ENCODE peak calls at places on chromosomes 16 and 17, in eight cellular contexts. One of them, this sample, is unnamed.
A peak's percentile ranks its signal among the peaks of the same experiment; 100 is the strongest.

GRCh38 chr16:88298166-88298881 is 84.4 kb upstream of the ZNF469 start:
- DNase-seq in non-pigmented ciliary epithelial cell: no peak
- DNase-seq in hippocampal formation: no peak
- DNase-seq in globus pallidus: no peak
- DNase-seq in activated gamma-delta T cell treated with anti-CD3 and anti-CD28 coated beads, Interleukin-2, amount 50 U/mL, for 16 hours: no peak
- DNase-seq in NCI-H2081: no peak
- DNase-seq in kidney glomerular epithelial cell: no peak
- DNase-seq in GM10248: no peak
- DNase-seq in this sample: no peak

GRCh38 chr17:44677136-44677535 is 12.4 kb downstream of the CCDC43 start:
- DNase-seq in globus pallidus: no peak
- DNase-seq in activated gamma-delta T cell treated with anti-CD3 and anti-CD28 coated beads, Interleukin-2, amount 50 U/mL, for 16 hours: no peak
- DNase-seq in kidney glomerular epithelial cell: no peak
- DNase-seq in NCI-H2081: no peak
- DNase-seq in non-pigmented ciliary epithelial cell: no peak
- DNase-seq in hippocampal formation: no peak
- DNase-seq in GM10248: no peak
- DNase-seq in this sample: no peak

GRCh38 chr16:85484337-85485295 is 128.5 kb upstream of the GSE1 start:
- DNase-seq in GM10248: no peak
- DNase-seq in globus pallidus: no peak
- DNase-seq in hippocampal formation: no peak
- DNase-seq in NCI-H2081: peak; percentile 73
- DNase-seq in kidney glomerular epithelial cell: no peak
- DNase-seq in activated gamma-delta T cell treated with anti-CD3 and anti-CD28 coated beads, Interleukin-2, amount 50 U/mL, for 16 hours: no peak
- DNase-seq in non-pigmented ciliary epithelial cell: no peak
- DNase-seq in this sample: no peak

GRCh38 chr17:79672496-79672895 is 58.2 kb upstream of the ENPP7 start:
- DNase-seq in globus pallidus: no peak
- DNase-seq in GM10248: no peak
- DNase-seq in kidney glomerular epithelial cell: no peak
- DNase-seq in hippocampal formation: no peak
- DNase-seq in activated gamma-delta T cell treated with anti-CD3 and anti-CD28 coated beads, Interleukin-2, amount 50 U/mL, for 16 hours: no peak
- DNase-seq in NCI-H2081: no peak
- DNase-seq in non-pigmented ciliary epithelial cell: no peak
- DNase-seq in this sample: no peak

GRCh38 chr16:22360963-22361659 is 13.3 kb downstream of the CDR2 start:
- DNase-seq in non-pigmented ciliary epithelial cell: no peak
- DNase-seq in activated gamma-delta T cell treated with anti-CD3 and anti-CD28 coated beads, Interleukin-2, amount 50 U/mL, for 16 hours: no peak
- DNase-seq in globus pallidus: no peak
- DNase-seq in hippocampal formation: no peak
- DNase-seq in kidney glomerular epithelial cell: no peak
- DNase-seq in NCI-H2081: no peak
- DNase-seq in GM10248: no peak
- DNase-seq in this sample: no peak

GRCh38 chr17:41442772-41443171 is 2.0 kb upstream of the KRT38 start:
- DNase-seq in activated gamma-delta T cell treated with anti-CD3 and anti-CD28 coated beads, Interleukin-2, amount 50 U/mL, for 16 hours: no peak
- DNase-seq in GM10248: no peak
- DNase-seq in non-pigmented ciliary epithelial cell: no peak
- DNase-seq in kidney glomerular epithelial cell: no peak
- DNase-seq in globus pallidus: no peak
- DNase-seq in hippocampal formation: no peak
- DNase-seq in NCI-H2081: no peak
- DNase-seq in this sample: no peak

GRCh38 chr17:52148969-52149351 is 9.6 kb downstream of the CA10 start:
- DNase-seq in globus pallidus: no peak
- DNase-seq in kidney glomerular epithelial cell: peak; percentile 23
- DNase-seq in GM10248: no peak
- DNase-seq in hippocampal formation: no peak
- DNase-seq in activated gamma-delta T cell treated with anti-CD3 and anti-CD28 coated beads, Interleukin-2, amount 50 U/mL, for 16 hours: no peak
- DNase-seq in non-pigmented ciliary epithelial cell: no peak
- DNase-seq in NCI-H2081: peak; percentile 47
- DNase-seq in this sample: no peak

GRCh38 chr17:68435876-68436842 is 21.1 kb downstream of the WIPI1 start:
- DNase-seq in non-pigmented ciliary epithelial cell: peak; percentile 58
- DNase-seq in hippocampal formation: peak; percentile 41
- DNase-seq in GM10248: peak; percentile 78
- DNase-seq in activated gamma-delta T cell treated with anti-CD3 and anti-CD28 coated beads, Interleukin-2, amount 50 U/mL, for 16 hours: peak; percentile 75
- DNase-seq in NCI-H2081: peak; percentile 79
- DNase-seq in globus pallidus: peak; percentile 57
- DNase-seq in kidney glomerular epithelial cell: peak; percentile 45
- DNase-seq in this sample: peak; percentile 64

GRCh38 chr16:1871974-1872635 is at the start of gene MEIOB:
- DNase-seq in globus pallidus: no peak
- DNase-seq in NCI-H2081: no peak
- DNase-seq in activated gamma-delta T cell treated with anti-CD3 and anti-CD28 coated beads, Interleukin-2, amount 50 U/mL, for 16 hours: peak; percentile 15
- DNase-seq in hippocampal formation: no peak
- DNase-seq in non-pigmented ciliary epithelial cell: no peak
- DNase-seq in kidney glomerular epithelial cell: no peak
- DNase-seq in GM10248: peak; percentile 37
- DNase-seq in this sample: no peak

GRCh38 chr17:1362964-1363363 is 37.1 kb downstream of the YWHAE start:
- DNase-seq in NCI-H2081: no peak
- DNase-seq in non-pigmented ciliary epithelial cell: no peak
- DNase-seq in globus pallidus: peak; percentile 40
- DNase-seq in kidney glomerular epithelial cell: no peak
- DNase-seq in GM10248: peak; percentile 38
- DNase-seq in hippocampal formation: no peak
- DNase-seq in activated gamma-delta T cell treated with anti-CD3 and anti-CD28 coated beads, Interleukin-2, amount 50 U/mL, for 16 hours: no peak
- DNase-seq in this sample: no peak

GRCh38 chr16:23435500-23435899 is 17.5 kb downstream of the COG7 start:
- DNase-seq in globus pallidus: no peak
- DNase-seq in hippocampal formation: peak; percentile 14
- DNase-seq in kidney glomerular epithelial cell: peak; percentile 65
- DNase-seq in NCI-H2081: peak; percentile 70
- DNase-seq in activated gamma-delta T cell treated with anti-CD3 and anti-CD28 coated beads, Interleukin-2, amount 50 U/mL, for 16 hours: peak; percentile 43
- DNase-seq in non-pigmented ciliary epithelial cell: no peak
- DNase-seq in GM10248: peak; percentile 71
- DNase-seq in this sample: peak; percentile 52

GRCh38 chr16:81035975-81036750 is 521 bp downstream of the ATMIN start:
- DNase-seq in hippocampal formation: peak; percentile 9
- DNase-seq in activated gamma-delta T cell treated with anti-CD3 and anti-CD28 coated beads, Interleukin-2, amount 50 U/mL, for 16 hours: peak; percentile 14
- DNase-seq in kidney glomerular epithelial cell: no peak
- DNase-seq in NCI-H2081: no peak
- DNase-seq in globus pallidus: peak; percentile 12
- DNase-seq in non-pigmented ciliary epithelial cell: no peak
- DNase-seq in GM10248: peak; percentile 64
- DNase-seq in this sample: no peak

GRCh38 chr16:67284699-67285646 is 5.6 kb downstream of the PLEKHG4 start:
- DNase-seq in globus pallidus: no peak
- DNase-seq in NCI-H2081: peak; percentile 81
- DNase-seq in activated gamma-delta T cell treated with anti-CD3 and anti-CD28 coated beads, Interleukin-2, amount 50 U/mL, for 16 hours: no peak
- DNase-seq in GM10248: no peak
- DNase-seq in hippocampal formation: no peak
- DNase-seq in kidney glomerular epithelial cell: peak; percentile 18
- DNase-seq in non-pigmented ciliary epithelial cell: no peak
- DNase-seq in this sample: no peak

GRCh38 chr17:4175921-4176802 is 33.2 kb downstream of the CYB5D2 start:
- DNase-seq in kidney glomerular epithelial cell: no peak
- DNase-seq in hippocampal formation: no peak
- DNase-seq in GM10248: peak; percentile 36
- DNase-seq in activated gamma-delta T cell treated with anti-CD3 and anti-CD28 coated beads, Interleukin-2, amount 50 U/mL, for 16 hours: no peak
- DNase-seq in globus pallidus: no peak
- DNase-seq in non-pigmented ciliary epithelial cell: peak; percentile 32
- DNase-seq in NCI-H2081: no peak
- DNase-seq in this sample: no peak

GRCh38 chr17:2083613-2084128 is 28.8 kb downstream of the HIC1 start:
- DNase-seq in globus pallidus: peak; percentile 59
- DNase-seq in non-pigmented ciliary epithelial cell: no peak
- DNase-seq in kidney glomerular epithelial cell: no peak
- DNase-seq in hippocampal formation: peak; percentile 32
- DNase-seq in GM10248: peak; percentile 79
- DNase-seq in activated gamma-delta T cell treated with anti-CD3 and anti-CD28 coated beads, Interleukin-2, amount 50 U/mL, for 16 hours: no peak
- DNase-seq in NCI-H2081: no peak
- DNase-seq in this sample: no peak

GRCh38 chr17:80773243-80773991 is 218.2 kb upstream of the CHMP6 start:
- DNase-seq in globus pallidus: peak; percentile 75
- DNase-seq in non-pigmented ciliary epithelial cell: no peak
- DNase-seq in GM10248: no peak
- DNase-seq in kidney glomerular epithelial cell: no peak
- DNase-seq in NCI-H2081: peak; percentile 66
- DNase-seq in hippocampal formation: peak; percentile 63
- DNase-seq in activated gamma-delta T cell treated with anti-CD3 and anti-CD28 coated beads, Interleukin-2, amount 50 U/mL, for 16 hours: no peak
- DNase-seq in this sample: no peak

GRCh38 chr17:27976331-27976730 is 66.1 kb upstream of the NLK start:
- DNase-seq in NCI-H2081: no peak
- DNase-seq in GM10248: peak; percentile 37
- DNase-seq in globus pallidus: no peak
- DNase-seq in hippocampal formation: no peak
- DNase-seq in activated gamma-delta T cell treated with anti-CD3 and anti-CD28 coated beads, Interleukin-2, amount 50 U/mL, for 16 hours: no peak
- DNase-seq in non-pigmented ciliary epithelial cell: no peak
- DNase-seq in kidney glomerular epithelial cell: no peak
- DNase-seq in this sample: no peak

GRCh38 chr16:82544378-82544777 is 82.4 kb upstream of the CDH13 start:
- DNase-seq in hippocampal formation: peak; percentile 10
- DNase-seq in kidney glomerular epithelial cell: no peak
- DNase-seq in non-pigmented ciliary epithelial cell: no peak
- DNase-seq in GM10248: no peak
- DNase-seq in NCI-H2081: no peak
- DNase-seq in activated gamma-delta T cell treated with anti-CD3 and anti-CD28 coated beads, Interleukin-2, amount 50 U/mL, for 16 hours: no peak
- DNase-seq in globus pallidus: peak; percentile 43
- DNase-seq in this sample: no peak

GRCh38 chr16:57892447-57893096 is 78.4 kb downstream of the CNGB1 start:
- DNase-seq in GM10248: no peak
- DNase-seq in kidney glomerular epithelial cell: no peak
- DNase-seq in non-pigmented ciliary epithelial cell: no peak
- DNase-seq in hippocampal formation: no peak
- DNase-seq in globus pallidus: peak; percentile 5
- DNase-seq in NCI-H2081: no peak
- DNase-seq in activated gamma-delta T cell treated with anti-CD3 and anti-CD28 coated beads, Interleukin-2, amount 50 U/mL, for 16 hours: no peak
- DNase-seq in this sample: no peak

GRCh38 chr17:39740357-39741111 is 2.8 kb downstream of the GRB7 start:
- DNase-seq in hippocampal formation: no peak
- DNase-seq in NCI-H2081: peak; percentile 26
- DNase-seq in non-pigmented ciliary epithelial cell: no peak
- DNase-seq in activated gamma-delta T cell treated with anti-CD3 and anti-CD28 coated beads, Interleukin-2, amount 50 U/mL, for 16 hours: no peak
- DNase-seq in kidney glomerular epithelial cell: peak; percentile 81
- DNase-seq in globus pallidus: no peak
- DNase-seq in GM10248: no peak
- DNase-seq in this sample: no peak

GRCh38 chr17:80929449-80929848 is 62.2 kb upstream of the CHMP6 start:
- DNase-seq in globus pallidus: no peak
- DNase-seq in kidney glomerular epithelial cell: no peak
- DNase-seq in non-pigmented ciliary epithelial cell: no peak
- DNase-seq in hippocampal formation: no peak
- DNase-seq in activated gamma-delta T cell treated with anti-CD3 and anti-CD28 coated beads, Interleukin-2, amount 50 U/mL, for 16 hours: no peak
- DNase-seq in GM10248: no peak
- DNase-seq in NCI-H2081: no peak
- DNase-seq in this sample: no peak

GRCh38 chr16:85433477-85433876 is 179.6 kb upstream of the GSE1 start:
- DNase-seq in globus pallidus: no peak
- DNase-seq in NCI-H2081: no peak
- DNase-seq in GM10248: no peak
- DNase-seq in activated gamma-delta T cell treated with anti-CD3 and anti-CD28 coated beads, Interleukin-2, amount 50 U/mL, for 16 hours: no peak
- DNase-seq in kidney glomerular epithelial cell: no peak
- DNase-seq in non-pigmented ciliary epithelial cell: no peak
- DNase-seq in hippocampal formation: no peak
- DNase-seq in this sample: no peak

GRCh38 chr17:60165976-60166375 is 16.2 kb downstream of the CA4 start:
- DNase-seq in non-pigmented ciliary epithelial cell: no peak
- DNase-seq in globus pallidus: no peak
- DNase-seq in hippocampal formation: no peak
- DNase-seq in GM10248: no peak
- DNase-seq in NCI-H2081: no peak
- DNase-seq in activated gamma-delta T cell treated with anti-CD3 and anti-CD28 coated beads, Interleukin-2, amount 50 U/mL, for 16 hours: no peak
- DNase-seq in kidney glomerular epithelial cell: no peak
- DNase-seq in this sample: peak; percentile 52

GRCh38 chr17:2233441-2233947 is 70.1 kb downstream of the SMG6 start:
- DNase-seq in GM10248: no peak
- DNase-seq in non-pigmented ciliary epithelial cell: no peak
- DNase-seq in NCI-H2081: no peak
- DNase-seq in activated gamma-delta T cell treated with anti-CD3 and anti-CD28 coated beads, Interleukin-2, amount 50 U/mL, for 16 hours: no peak
- DNase-seq in kidney glomerular epithelial cell: no peak
- DNase-seq in hippocampal formation: no peak
- DNase-seq in globus pallidus: no peak
- DNase-seq in this sample: no peak

GRCh38 chr17:81511800-81512559 is 619 bp downstream of the ACTG1 start:
- DNase-seq in non-pigmented ciliary epithelial cell: no peak
- DNase-seq in globus pallidus: no peak
- DNase-seq in NCI-H2081: no peak
- DNase-seq in kidney glomerular epithelial cell: no peak
- DNase-seq in GM10248: no peak
- DNase-seq in activated gamma-delta T cell treated with anti-CD3 and anti-CD28 coated beads, Interleukin-2, amount 50 U/mL, for 16 hours: no peak
- DNase-seq in hippocampal formation: no peak
- DNase-seq in this sample: no peak

GRCh38 chr16:66273644-66274334 is 92.7 kb upstream of the CDH5 start:
- DNase-seq in hippocampal formation: no peak
- DNase-seq in GM10248: no peak
- DNase-seq in activated gamma-delta T cell treated with anti-CD3 and anti-CD28 coated beads, Interleukin-2, amount 50 U/mL, for 16 hours: no peak
- DNase-seq in non-pigmented ciliary epithelial cell: no peak
- DNase-seq in globus pallidus: no peak
- DNase-seq in NCI-H2081: no peak
- DNase-seq in kidney glomerular epithelial cell: peak; percentile 2
- DNase-seq in this sample: no peak

GRCh38 chr17:34391241-34391640 is 28.2 kb upstream of the CCL1 start:
- DNase-seq in kidney glomerular epithelial cell: no peak
- DNase-seq in activated gamma-delta T cell treated with anti-CD3 and anti-CD28 coated beads, Interleukin-2, amount 50 U/mL, for 16 hours: no peak
- DNase-seq in GM10248: no peak
- DNase-seq in globus pallidus: no peak
- DNase-seq in non-pigmented ciliary epithelial cell: no peak
- DNase-seq in hippocampal formation: no peak
- DNase-seq in NCI-H2081: no peak
- DNase-seq in this sample: no peak

GRCh38 chr16:85649978-85650863 is 37.1 kb downstream of the GSE1 start:
- DNase-seq in hippocampal formation: no peak
- DNase-seq in NCI-H2081: peak; percentile 52
- DNase-seq in GM10248: no peak
- DNase-seq in non-pigmented ciliary epithelial cell: no peak
- DNase-seq in activated gamma-delta T cell treated with anti-CD3 and anti-CD28 coated beads, Interleukin-2, amount 50 U/mL, for 16 hours: no peak
- DNase-seq in globus pallidus: no peak
- DNase-seq in kidney glomerular epithelial cell: no peak
- DNase-seq in this sample: no peak

GRCh38 chr17:58693751-58694150 is 1.3 kb downstream of the RAD51C start:
- DNase-seq in globus pallidus: no peak
- DNase-seq in hippocampal formation: no peak
- DNase-seq in GM10248: no peak
- DNase-seq in non-pigmented ciliary epithelial cell: no peak
- DNase-seq in kidney glomerular epithelial cell: no peak
- DNase-seq in activated gamma-delta T cell treated with anti-CD3 and anti-CD28 coated beads, Interleukin-2, amount 50 U/mL, for 16 hours: no peak
- DNase-seq in NCI-H2081: no peak
- DNase-seq in this sample: no peak

GRCh38 chr16:51327001-51327400 is 175.9 kb upstream of the SALL1 start:
- DNase-seq in kidney glomerular epithelial cell: peak; percentile 23
- DNase-seq in globus pallidus: no peak
- DNase-seq in non-pigmented ciliary epithelial cell: no peak
- DNase-seq in hippocampal formation: no peak
- DNase-seq in activated gamma-delta T cell treated with anti-CD3 and anti-CD28 coated beads, Interleukin-2, amount 50 U/mL, for 16 hours: no peak
- DNase-seq in NCI-H2081: no peak
- DNase-seq in GM10248: no peak
- DNase-seq in this sample: no peak

GRCh38 chr16:11310634-11310977 is 29.5 kb upstream of the PRM1 start:
- DNase-seq in activated gamma-delta T cell treated with anti-CD3 and anti-CD28 coated beads, Interleukin-2, amount 50 U/mL, for 16 hours: no peak
- DNase-seq in globus pallidus: no peak
- DNase-seq in GM10248: no peak
- DNase-seq in NCI-H2081: no peak
- DNase-seq in non-pigmented ciliary epithelial cell: no peak
- DNase-seq in kidney glomerular epithelial cell: no peak
- DNase-seq in hippocampal formation: no peak
- DNase-seq in this sample: no peak

GRCh38 chr17:19338031-19338990 is 24.2 kb downstream of the B9D1 start:
- DNase-seq in GM10248: peak; percentile 84
- DNase-seq in non-pigmented ciliary epithelial cell: no peak
- DNase-seq in activated gamma-delta T cell treated with anti-CD3 and anti-CD28 coated beads, Interleukin-2, amount 50 U/mL, for 16 hours: peak; percentile 23
- DNase-seq in kidney glomerular epithelial cell: peak; percentile 15
- DNase-seq in NCI-H2081: no peak
- DNase-seq in globus pallidus: no peak
- DNase-seq in hippocampal formation: no peak
- DNase-seq in this sample: no peak